ENCODE peak calls at places on chromosomes 3 and 15, in four cellular contexts. L, A, B and I are unnamed samples.

GRCh38 chr15:52019394-52020252 is 604 bp downstream of the MAPK6 start:
- DNase-seq in L (peak), A (no peak), B (peak), I (peak)

GRCh38 chr3:161265916-161266571 is 44.9 kb downstream of the NMD3 start:
- DNase-seq in L (no peak), A (no peak), B (no peak), I (no peak)

GRCh38 chr15:44584162-44584749 is 47.3 kb downstream of the EIF3J start:
- DNase-seq in L (peak), A (no peak), B (peak), I (peak)

GRCh38 chr15:78878356-78878755 is 5.7 kb downstream of the MORF4L1 start:
- DNase-seq in L (no peak), A (no peak), B (no peak), I (no peak)

GRCh38 chr15:38427380-38427779 is 26.5 kb upstream of the FAM98B start:
- DNase-seq in L (no peak), A (no peak), B (no peak), I (no peak)

GRCh38 chr3:52845691-52846426 is 11.0 kb upstream of the MUSTN1 start:
- DNase-seq in L (no peak), A (no peak), B (peak), I (peak)

GRCh38 chr3:135159848-135160247 is 364.8 kb downstream of the EPHB1 start:
- DNase-seq in L (no peak), A (no peak), B (no peak), I (no peak)

GRCh38 chr3:196611761-196612483 is 27.6 kb upstream of the NRROS start:
- DNase-seq in L (no peak), A (no peak), B (no peak), I (peak)

GRCh38 chr3:131107637-131108433 is 81.2 kb downstream of the NEK11 start:
- DNase-seq in L (peak), A (no peak), B (no peak), I (no peak)

GRCh38 chr3:55570361-55570760 is 83.3 kb upstream of the WNT5A start:
- DNase-seq in L (no peak), A (no peak), B (no peak), I (no peak)

GRCh38 chr3:123271466-123272159 is 69.9 kb downstream of the SEC22A start:
- DNase-seq in L (no peak), A (no peak), B (no peak), I (no peak)

GRCh38 chr3:178532414-178532813 is 3.8 kb upstream of the KCNMB2 start:
- DNase-seq in L (no peak), A (no peak), B (no peak), I (no peak)

GRCh38 chr3:194586839-194587238 is 46.4 kb downstream of the TMEM44 start:
- DNase-seq in L (no peak), A (no peak), B (no peak), I (no peak)

DNA sequence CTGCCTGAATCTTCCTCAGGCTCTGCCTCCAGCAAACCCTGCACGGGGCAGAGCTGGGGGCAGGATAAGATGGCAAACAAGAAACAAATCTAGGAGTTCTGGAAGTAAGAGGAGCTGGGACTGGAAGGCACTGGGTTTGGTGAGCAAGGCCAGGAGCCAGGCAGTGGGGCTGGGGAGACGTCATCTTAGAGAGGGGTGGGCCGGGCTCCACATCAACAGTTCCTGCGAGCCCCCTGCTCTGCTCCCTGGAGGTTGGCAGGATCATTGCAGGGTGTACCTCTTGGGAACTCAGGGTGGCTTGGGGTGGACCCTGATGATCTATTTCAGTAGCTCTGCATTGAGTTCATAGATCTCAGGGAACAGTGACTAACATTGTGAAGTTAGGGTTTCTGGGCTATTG is 87.3 kb upstream of the PRR23E start:
- DNase-seq in L (no peak), A (no peak), B (no peak), I (no peak)
- TF ChIP-seq TCF12 in L (no peak), A (no peak), B (no peak), I (no peak)

GRCh38 chr3:2713923-2714322 is 396.3 kb downstream of the IL5RA start:
- DNase-seq in L (no peak), A (no peak), B (no peak), I (no peak)

GRCh38 chr3:2711081-2711480 is 399.1 kb downstream of the IL5RA start:
- DNase-seq in L (no peak), A (no peak), B (no peak), I (no peak)

GRCh38 chr3:2714856-2715255 is 395.3 kb downstream of the IL5RA start:
- DNase-seq in L (no peak), A (no peak), B (no peak), I (no peak)
- TF ChIP-seq TCF12 in L (no peak), A (no peak), B (no peak), I (no peak)

DNA sequence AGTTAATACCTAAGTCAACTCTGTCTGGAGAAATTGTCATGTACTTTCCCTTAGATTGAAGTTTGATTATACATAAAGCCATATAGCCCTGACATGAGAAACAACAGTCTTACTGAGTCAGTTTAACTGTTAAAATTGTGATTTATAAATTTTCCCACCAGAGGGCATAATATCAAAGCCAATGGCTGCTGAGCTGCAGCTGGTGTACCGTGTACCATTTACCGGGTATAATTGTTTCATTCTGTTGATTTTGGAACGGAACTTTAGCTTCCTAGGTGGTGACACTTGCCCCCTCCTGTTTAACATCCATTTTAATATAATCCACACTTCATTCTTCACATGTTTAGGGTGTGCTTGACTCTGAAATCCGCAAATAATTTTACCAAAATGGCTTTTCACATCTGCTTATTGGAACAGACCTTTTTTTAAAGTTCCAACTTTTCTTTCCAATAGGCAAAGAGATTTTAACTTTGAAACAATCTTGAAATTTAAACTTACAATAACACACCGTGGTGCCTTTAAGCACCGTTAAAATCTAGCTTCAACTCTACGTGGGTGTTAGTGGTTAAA is 72.8 kb downstream of the SLC9A9 start:
- DNase-seq in L (peak), A (no peak), B (no peak), I (peak)
- TF ChIP-seq TCF12 in L (no peak), A (no peak), B (no peak), I (no peak)

GRCh38 chr3:44939581-44940036 is 36.4 kb downstream of the ZDHHC3 start:
- DNase-seq in L (no peak), A (no peak), B (no peak), I (no peak)

GRCh38 chr3:44948239-44948638 is 27.7 kb downstream of the ZDHHC3 start:
- DNase-seq in L (no peak), A (no peak), B (no peak), I (no peak)

GRCh38 chr3:44942202-44942921 is 33.6 kb downstream of the ZDHHC3 start:
- DNase-seq in L (no peak), A (no peak), B (no peak), I (no peak)
- TF ChIP-seq TCF12 in L (no peak), A (no peak), B (no peak), I (no peak)

GRCh38 chr3:129593595-129594339 is 12.7 kb downstream of the PLXND1 start:
- DNase-seq in L (peak), A (no peak), B (peak), I (no peak)
- TF ChIP-seq TCF12 in L (peak), A (no peak), B (no peak), I (no peak)

GRCh38 chr3:24019585-24019984 is 74.5 kb downstream of the NR1D2 start:
- DNase-seq in L (no peak), A (no peak), B (no peak), I (no peak)

GRCh38 chr3:24013843-24014242 is 68.8 kb downstream of the NR1D2 start:
- DNase-seq in L (no peak), A (no peak), B (no peak), I (no peak)

GRCh38 chr3:24020036-24020691 is 75.1 kb downstream of the NR1D2 start:
- DNase-seq in L (no peak), A (no peak), B (no peak), I (no peak)

GRCh38 chr3:24018784-24019570 is 73.9 kb downstream of the NR1D2 start:
- DNase-seq in L (no peak), A (no peak), B (no peak), I (no peak)

DNA sequence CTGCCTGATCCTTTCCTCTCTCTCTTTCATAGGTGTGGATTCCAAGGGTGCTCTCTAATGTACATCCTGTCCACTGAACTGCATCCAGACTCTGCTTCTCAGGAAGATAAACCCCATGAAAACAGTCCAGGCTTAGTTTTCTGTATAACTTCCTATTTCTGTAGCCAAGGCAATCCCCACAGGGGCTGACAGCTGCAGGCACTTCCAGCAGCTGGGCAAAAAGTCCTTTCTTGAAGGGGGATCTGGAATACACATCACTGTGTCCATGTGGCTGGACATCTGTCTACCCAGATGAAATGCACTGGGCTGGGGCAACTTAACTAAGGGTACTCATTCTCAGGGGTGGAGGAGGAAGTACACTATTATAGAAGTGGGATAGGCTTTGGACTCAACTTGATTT is 72.2 kb downstream of the NR1D2 start:
- DNase-seq in L (no peak), A (no peak), B (no peak), I (no peak)
- TF ChIP-seq TCF12 in L (no peak), A (no peak), B (no peak), I (no peak)

DNA sequence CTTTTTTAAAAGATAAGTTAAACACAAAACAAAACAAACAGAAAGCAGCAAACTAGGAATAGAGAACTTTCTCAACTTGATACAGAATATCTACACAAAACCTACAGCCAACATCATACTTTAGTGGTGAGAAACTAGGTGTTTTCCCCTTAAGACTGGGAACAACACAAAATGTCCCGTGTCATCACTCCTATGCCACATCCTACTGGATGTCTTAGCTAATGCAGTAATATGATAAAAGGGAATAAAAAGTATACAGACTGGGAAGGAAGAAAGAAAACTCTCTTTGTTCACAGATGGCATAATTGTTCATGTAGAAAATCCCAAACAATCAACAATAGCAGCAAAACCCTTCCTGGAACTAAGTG is 45.9 kb downstream of the TMEM45A start:
- DNase-seq in L (no peak), A (no peak), B (no peak), I (no peak)
- TF ChIP-seq TCF12 in L (no peak), A (no peak), B (no peak), I (no peak)

DNA sequence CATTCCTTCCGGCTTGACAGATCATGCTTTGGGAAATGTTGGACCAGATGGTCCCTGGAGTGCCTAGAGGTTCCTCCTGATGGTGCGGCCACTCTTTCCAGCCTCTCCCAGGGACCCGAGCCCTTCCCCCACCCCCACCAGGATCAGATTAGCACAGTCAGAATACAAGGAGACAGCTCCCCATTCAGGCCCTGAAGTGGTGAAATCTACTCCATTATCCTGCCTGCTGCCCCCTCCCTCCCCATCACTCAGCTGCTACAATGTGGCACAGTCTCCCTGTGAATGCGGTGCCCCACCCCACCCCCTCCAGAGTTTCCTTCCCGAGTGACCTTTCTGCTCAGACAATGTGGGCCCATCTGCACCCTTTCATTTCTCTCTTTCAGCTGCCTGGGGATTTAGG is 29.4 kb downstream of the RNU5B-1 start:
- DNase-seq in L (no peak), A (no peak), B (no peak), I (peak)
- TF ChIP-seq TCF12 in L (no peak), A (no peak), B (no peak), I (no peak)

DNA sequence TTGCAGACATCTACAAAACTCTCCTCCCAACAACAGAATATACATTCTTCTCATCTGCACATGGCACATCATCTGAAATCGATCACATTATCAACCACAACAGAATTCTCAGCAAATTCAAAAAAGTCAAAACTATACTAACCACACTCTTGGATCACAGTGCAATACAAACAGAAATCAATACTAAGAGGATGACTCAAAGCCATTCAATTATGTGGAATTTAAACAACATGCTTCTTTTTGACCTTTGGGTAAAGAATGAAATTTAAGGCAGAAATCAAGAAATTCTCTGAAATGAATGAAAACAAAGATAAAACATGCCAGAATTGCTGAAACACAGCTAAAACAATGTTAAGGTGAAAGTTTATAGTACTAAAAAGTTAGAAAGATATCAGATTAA is 358.1 kb downstream of the NSUN3 start:
- DNase-seq in L (no peak), A (no peak), B (no peak), I (no peak)
- TF ChIP-seq TCF12 in L (no peak), A (no peak), B (no peak), I (peak)

DNA sequence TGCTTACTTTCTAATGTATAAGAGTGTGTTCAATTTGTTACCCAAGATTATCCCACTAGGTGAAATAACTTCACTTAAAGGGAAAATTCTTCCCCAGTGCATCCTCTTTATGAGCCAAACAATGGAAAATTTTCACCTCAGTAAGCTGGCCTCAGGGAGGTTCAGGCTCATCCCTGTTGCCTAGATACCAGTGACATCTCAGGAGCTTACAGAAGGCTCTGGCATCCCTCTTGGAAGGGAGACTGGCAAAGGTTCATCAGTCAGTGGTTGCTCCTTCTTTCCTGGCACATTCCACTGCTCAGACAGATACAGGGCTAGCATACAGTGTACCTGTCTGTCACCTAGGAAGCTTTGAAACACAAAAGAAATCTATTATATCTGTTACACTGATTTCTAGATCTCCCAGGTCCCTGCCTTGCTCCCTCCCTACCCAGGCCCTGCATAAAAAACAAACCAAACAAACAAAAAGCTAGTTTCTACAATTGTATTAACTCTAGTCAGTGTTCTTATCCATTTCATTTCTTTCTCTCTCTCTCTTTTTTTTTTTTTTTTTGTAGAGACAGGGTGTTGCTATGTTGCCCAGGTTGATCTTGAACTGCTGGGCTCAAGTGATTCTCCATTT is 1.7 kb downstream of the IP6K2 start:
- DNase-seq in L (no peak), A (no peak), B (no peak), I (peak)
- TF ChIP-seq TCF12 in L (no peak), A (no peak), B (no peak), I (no peak)